ENCODE peak calls at places on chromosomes 4 and X, in six cellular contexts. M is fibroblast of the aortic adventitia, R is choroid plexus epithelial cell, F is A549, Z is GM23338, G is fibroblast of lung. Y is an unnamed sample.

GRCh38 chrX:69280956-69281355 is 115.7 kb upstream of the PJA1 start:
- DNase-seq in R (no peak), M (no peak), G (no peak), Z (no peak), F (no peak), Y (no peak)

GRCh38 chrX:101260435-101260834 is 30.7 kb downstream of the TAF7L start:
- DNase-seq in M (peak), Z (peak), G (no peak), R (peak), F (peak), Y (no peak)

GRCh38 chr4:140069068-140069467 is 84.9 kb downstream of the MAML3 start:
- DNase-seq in F (no peak), M (peak), G (peak), R (peak), Z (no peak), Y (no peak)

GRCh38 chr4:47926667-47927258 is 12.4 kb upstream of the NFXL1 start:
- DNase-seq in F (peak), Z (peak), R (peak), M (peak), G (peak), Y (no peak)

GRCh38 chr4:38157592-38157991 is 197.4 kb downstream of the PTTG2 start:
- DNase-seq in F (no peak), G (no peak), Z (no peak), R (no peak), M (peak), Y (no peak)

GRCh38 chrX:41823402-41823801 is 99.4 kb downstream of the GPR82 start:
- DNase-seq in G (peak), F (no peak), Z (no peak), R (peak), M (peak), Y (no peak)

GRCh38 chr4:85669204-85669603 is 194.3 kb downstream of the ARHGAP24 start:
- DNase-seq in Z (no peak), R (no peak), F (no peak), M (no peak), G (no peak), Y (no peak)

GRCh38 chr4:79820427-79820826 is 252.6 kb downstream of the ANTXR2 start:
- DNase-seq in R (no peak), G (no peak), F (no peak), Z (no peak), M (no peak), Y (no peak)

GRCh38 chrX:283115-283845 is 2.1 kb downstream of the PLCXD1 start:
- DNase-seq in Z (peak), G (peak), M (peak), R (peak), F (peak), Y (peak)

GRCh38 chr4:167940217-167940616 is 152.1 kb upstream of the ANXA10 start:
- DNase-seq in R (no peak), Z (no peak), G (no peak), M (peak), F (no peak), Y (no peak)

GRCh38 chr4:39469429-39470077 is 10.7 kb downstream of the LIAS start:
- DNase-seq in F (peak), R (peak), Z (peak), M (peak), G (peak), Y (peak)

GRCh38 chr4:32135642-32136041 is 1415.5 kb downstream of the PCDH7 start:
- DNase-seq in R (peak), F (no peak), G (peak), Z (no peak), M (peak), Y (no peak)

GRCh38 chr4:1233641-1234277 is 15.2 kb downstream of the CTBP1 start:
- DNase-seq in M (peak), R (peak), F (no peak), Z (no peak), G (no peak), Y (no peak)

GRCh38 chr4:4574792-4575191 is 32.9 kb upstream of the STX18 start:
- DNase-seq in G (peak), R (peak), F (no peak), Z (peak), M (peak), Y (peak)

GRCh38 chr4:184251680-184252000 is 34.0 kb upstream of the ENPP6 start:
- DNase-seq in Z (no peak), F (no peak), G (no peak), M (no peak), R (no peak), Y (no peak)

GRCh38 chr4:184252136-184253071 is 34.7 kb upstream of the ENPP6 start:
- DNase-seq in F (no peak), R (no peak), G (no peak), M (no peak), Z (no peak), Y (no peak)

GRCh38 chr4:184253072-184253420 is 35.4 kb upstream of the ENPP6 start:
- DNase-seq in G (no peak), F (no peak), R (no peak), M (no peak), Z (no peak), Y (no peak)

GRCh38 chr4:184248216-184248615 is 30.5 kb upstream of the ENPP6 start:
- DNase-seq in F (no peak), R (peak), Z (no peak), M (peak), G (no peak), Y (no peak)

GRCh38 chr4:184250795-184251679 is 33.4 kb upstream of the ENPP6 start:
- DNase-seq in R (peak), F (peak), M (peak), G (peak), Z (peak), Y (no peak)
- TF ChIP-seq CTCF in R (peak), F (peak), M (peak), G (peak), Z (peak), Y (peak)

DNA sequence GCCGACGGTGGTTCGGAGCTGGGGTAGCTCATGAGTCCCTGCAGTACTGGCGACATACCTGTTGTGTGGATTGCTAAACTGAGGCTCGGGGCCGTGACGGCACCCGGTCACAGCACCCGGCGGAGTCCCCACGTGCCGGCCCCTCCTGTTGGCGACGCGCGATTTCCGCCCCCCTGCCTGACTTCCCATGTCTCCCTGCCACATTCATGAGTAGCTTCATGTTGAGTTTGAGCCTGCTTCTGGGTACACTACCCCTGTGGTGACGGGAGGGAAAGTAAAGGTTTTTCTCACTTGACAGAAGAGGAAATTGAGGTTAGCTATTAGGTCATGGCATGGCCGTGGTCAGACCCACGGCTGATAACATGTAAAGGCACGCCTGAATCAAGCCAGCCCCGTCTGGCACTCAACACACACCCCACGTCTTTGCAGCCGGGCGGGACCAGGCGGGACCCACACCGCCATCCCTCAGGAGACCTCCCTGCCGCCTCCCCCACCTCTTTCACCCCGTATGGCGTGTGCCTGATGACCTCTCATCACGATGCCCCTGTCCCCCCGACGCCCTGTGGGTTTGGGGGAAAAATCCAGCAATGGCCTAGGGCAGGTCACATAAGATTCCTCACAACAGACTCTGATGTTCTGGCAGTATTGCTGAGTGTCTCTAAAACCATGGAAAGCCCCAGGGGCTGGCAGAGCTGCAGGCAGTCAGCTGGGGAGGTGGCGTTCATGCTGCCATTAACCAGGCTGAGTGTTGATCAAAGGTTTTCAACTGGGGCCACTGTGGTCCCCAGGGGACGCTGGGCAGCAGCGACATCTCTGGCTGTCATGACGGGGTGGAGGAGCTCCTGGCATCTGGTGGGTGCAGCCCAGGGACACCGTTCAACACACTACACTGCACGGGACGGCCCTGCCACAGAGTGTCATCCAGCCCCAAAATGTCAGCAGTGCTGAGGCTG is 29.2 kb downstream of the P2RY8 start:
- DNase-seq in G (no peak), R (no peak), Z (no peak), F (no peak), M (no peak), Y (no peak)
- H3K4me3 ChIP-seq in G (no peak), R (no peak), Z (no peak), F (no peak), M (no peak), Y (no peak)

GRCh38 chrX:54786972-54787371 is 11.1 kb downstream of the ITIH6 start:
- DNase-seq in Z (peak), M (no peak), F (no peak), R (no peak), G (no peak), Y (no peak)
- TF ChIP-seq CTCF in Z (peak), M (no peak), F (no peak), R (peak), G (no peak), Y (peak)

DNA sequence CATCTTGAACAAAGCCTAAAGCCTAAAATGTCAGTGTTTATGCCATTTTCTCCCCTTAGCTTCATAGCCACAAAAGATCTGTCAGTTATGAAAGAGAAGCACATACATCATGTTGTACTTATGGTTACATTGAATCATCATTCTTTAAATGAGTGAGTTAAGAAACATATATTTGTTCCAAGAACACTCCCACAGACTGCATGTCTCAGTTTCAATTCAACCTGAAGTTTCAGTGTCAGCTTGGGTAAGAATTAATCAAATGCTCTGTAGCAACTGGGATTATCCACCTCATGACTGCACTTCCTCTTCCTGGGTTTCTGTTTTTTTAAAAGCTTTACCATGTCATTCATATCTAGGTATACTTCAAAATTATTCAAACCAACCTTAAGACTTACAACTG is 3.9 kb upstream of the TMPRSS11B start:
- DNase-seq in G (no peak), F (no peak), M (no peak), Z (no peak), R (no peak), Y (no peak)
- H3K4me3 ChIP-seq in G (no peak), F (no peak), M (no peak), Z (no peak), R (no peak), Y (no peak)

DNA sequence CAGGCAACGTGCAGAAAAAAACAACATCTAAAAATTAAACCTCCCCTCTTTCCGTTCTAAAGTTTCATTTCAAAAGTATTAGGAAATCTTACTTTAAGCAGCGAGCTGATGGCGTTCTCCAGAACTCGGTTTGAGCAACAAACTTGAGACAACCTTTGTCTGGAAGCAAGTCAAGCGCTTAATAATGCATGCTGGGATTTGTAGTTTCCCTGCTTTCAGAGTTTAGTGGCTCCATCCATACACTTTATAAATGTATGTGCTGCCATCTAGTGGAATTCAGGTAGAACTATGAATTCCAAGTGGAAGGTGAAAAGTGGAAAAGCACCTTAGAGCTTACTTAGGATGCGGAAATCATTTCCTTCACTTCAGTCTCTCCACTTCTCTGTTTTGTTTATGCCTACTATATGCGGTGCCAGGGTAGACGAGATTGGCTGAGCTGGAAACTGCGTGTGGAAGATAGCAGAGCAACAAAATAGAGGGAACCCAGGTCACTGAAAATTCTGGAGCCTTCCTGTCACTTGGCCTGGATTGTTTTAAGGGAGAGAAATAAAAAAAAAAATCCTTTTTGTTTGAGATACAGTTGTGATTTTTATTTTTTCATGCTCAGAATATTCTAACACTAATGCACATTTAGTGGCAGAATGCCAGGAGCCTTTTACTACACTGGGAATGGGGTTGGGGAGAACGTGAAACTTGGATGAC is at the start of gene BDH2:
- DNase-seq in M (peak), R (peak), F (peak), Z (peak), G (peak), Y (peak)
- TF ChIP-seq CTCF in M (peak), R (peak), F (peak), Z (peak), G (peak), Y (peak)

DNA sequence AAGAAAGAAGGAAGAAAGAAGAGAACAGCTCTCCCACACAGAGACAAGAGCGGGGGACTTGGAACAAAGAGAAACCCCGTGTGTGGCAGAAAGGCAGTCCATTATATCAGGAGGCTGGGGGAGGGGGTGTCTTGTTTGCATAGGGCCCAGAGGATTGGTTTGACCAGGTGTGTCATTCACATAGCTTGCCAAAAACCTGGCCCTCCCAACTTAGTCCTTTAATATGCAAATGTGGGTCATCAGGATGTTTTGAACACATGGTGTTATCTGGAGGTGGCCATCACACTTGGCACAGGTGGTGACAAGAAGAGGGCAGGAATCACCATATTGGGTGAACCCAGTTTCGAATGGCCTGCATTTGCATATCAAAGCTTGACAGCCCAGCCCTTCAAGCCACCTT is 111.7 kb downstream of the LINC00632 start:
- DNase-seq in F (no peak), R (no peak), M (no peak), G (no peak), Z (peak), Y (no peak)
- H3K4me3 ChIP-seq in F (no peak), R (no peak), M (no peak), G (no peak), Z (peak), Y (no peak)

GRCh38 chrX:136200466-136200865 is 50.7 kb downstream of the MAP7D3 start:
- DNase-seq in F (peak), Z (peak), R (peak), M (peak), G (peak), Y (no peak)
- TF ChIP-seq CTCF in F (peak), Z (peak), R (peak), M (peak), G (peak), Y (no peak)

Y was measured in GM12864.